ENCODE peak calls at places on chromosomes 16 and 17, in four cellular contexts. F is activated CD4-positive, alpha-beta T cell treated with anti-CD3 and anti-CD28 coated beads for 48 hours; W is LoVo; H is GM13977. K is an unnamed sample.

GRCh38 chr16:67922740-67923139 is 8.9 kb downstream of the CTRL start:
- DNase-seq in W (no peak), H (no peak), F (no peak), K (no peak)

GRCh38 chr17:57908278-57908677 is 46.9 kb downstream of the CUEDC1 start:
- DNase-seq in F (no peak), H (no peak), W (no peak), K (no peak)

GRCh38 chr17:40290629-40291296 is 3.1 kb downstream of the CDC6 start:
- DNase-seq in W (peak), F (peak), H (no peak), K (peak)

GRCh38 chr16:67551091-67551490 is 11.2 kb upstream of the CTCF start:
- DNase-seq in W (no peak), H (no peak), F (no peak), K (no peak)

GRCh38 chr17:57257213-57257873 is 1.0 kb downstream of the MSI2 start:
- DNase-seq in F (peak), W (no peak), H (no peak), K (no peak)

GRCh38 chr17:82213251-82214011 is 789 bp upstream of the CCDC57 start:
- DNase-seq in H (peak), F (peak), W (no peak), K (no peak)

GRCh38 chr17:49452173-49452572 is 37.5 kb upstream of the PHB1 start:
- DNase-seq in W (no peak), H (no peak), F (no peak), K (no peak)

GRCh38 chr17:60149691-60150582 is at the start of gene CA4:
- DNase-seq in H (peak), W (no peak), F (no peak), K (no peak)

GRCh38 chr17:47935961-47936360 is 5.4 kb upstream of the PNPO start:
- DNase-seq in H (no peak), F (no peak), W (peak), K (peak)

GRCh38 chr16:11716330-11716729 is 26.3 kb downstream of the TXNDC11 start:
- DNase-seq in H (no peak), F (no peak), W (no peak), K (no peak)

GRCh38 chr16:66378739-66379570 is 12.5 kb downstream of the CDH5 start:
- DNase-seq in H (no peak), F (no peak), W (no peak), K (no peak)